ENCODE peak calls at places on chromosomes 2 and 18, in eight cellular contexts. Y is heart left ventricle; C is GM12878; L is tibial artery; Z is colonic mucosa; J is AG04450; H is CD8-positive, alpha-beta T cell; F is tibial nerve. R is an unnamed sample.

GRCh38 chr18:25164837-25165791 is 186.9 kb downstream of the ZNF521 start:
- DNase-seq in F (no peak), C (no peak), L (no peak), H (no peak), Z (no peak), J (peak; percentile 64), Y (peak; percentile 46), R (peak; percentile 6)

GRCh38 chr18:79405781-79406575 is 10.2 kb downstream of the NFATC1 start:
- DNase-seq in C (peak; percentile 45), J (no peak), L (peak; percentile 64), Z (peak; percentile 64), F (no peak), Y (peak; percentile 82), H (peak; percentile 87), R (peak; percentile 65)

GRCh38 chr18:25284861-25285574 is 66.9 kb downstream of the ZNF521 start:
- DNase-seq in Z (no peak), C (no peak), J (no peak), L (no peak), Y (no peak), H (no peak), F (no peak), R (no peak)

GRCh38 chr18:30160124-30160523 is 882.4 kb downstream of the DSC3 start:
- DNase-seq in L (no peak), J (no peak), H (no peak), F (no peak), C (no peak), Z (no peak), Y (no peak), R (no peak)

GRCh38 chr18:67926929-67927864 is 410.7 kb upstream of the DSEL start:
- DNase-seq in H (no peak), C (no peak), L (no peak), Z (no peak), F (no peak), J (no peak), Y (no peak), R (no peak)

GRCh38 chr2:69577467-69578200 is 65.9 kb downstream of the AAK1 start:
- DNase-seq in C (no peak), J (no peak), Z (no peak), Y (no peak), L (no peak), F (no peak), H (no peak), R (no peak)

GRCh38 chr2:181364492-181365175 is 92.6 kb upstream of the ITGA4 start:
- DNase-seq in F (no peak), C (no peak), J (no peak), H (no peak), Z (no peak), L (no peak), Y (no peak), R (no peak)

GRCh38 chr2:209864716-209865295 is 93.2 kb downstream of the UNC80 start:
- DNase-seq in Z (no peak), F (no peak), Y (no peak), J (no peak), C (no peak), H (no peak), L (no peak), R (no peak)

GRCh38 chr18:50045126-50045525 is 149.8 kb downstream of the MYO5B start:
- DNase-seq in Y (no peak), L (no peak), Z (no peak), F (no peak), H (no peak), J (no peak), C (no peak), R (no peak)

GRCh38 chr2:40512246-40512645 is 60.4 kb upstream of the SLC8A1 start:
- DNase-seq in F (no peak), Z (no peak), L (no peak), J (no peak), C (no peak), H (no peak), Y (peak; percentile 45), R (no peak)

GRCh38 chr2:44951714-44952113 is 10.2 kb downstream of the SIX3 start:
- DNase-seq in L (no peak), H (no peak), F (no peak), Z (no peak), Y (no peak), C (no peak), J (no peak), R (no peak)

GRCh38 chr2:157489981-157490380 is 46.1 kb upstream of the CYTIP start:
- DNase-seq in J (no peak), L (no peak), F (no peak), Z (peak; percentile 30), C (no peak), H (no peak), Y (no peak), R (no peak)

GRCh38 chr2:178193496-178193822 is 853 bp upstream of the OSBPL6 start:
- DNase-seq in F (no peak), Z (peak; percentile 57), Y (no peak), J (no peak), C (no peak), H (no peak), L (no peak), R (no peak)

GRCh38 chr2:178194600-178195389 is 483 bp downstream of the OSBPL6 start:
- DNase-seq in C (no peak), J (no peak), Z (peak; percentile 34), L (peak; percentile 33), H (no peak), Y (peak; percentile 67), F (peak; percentile 15), R (peak; percentile 26)

GRCh38 chr2:178190938-178191910 is 3.1 kb upstream of the OSBPL6 start:
- DNase-seq in C (no peak), L (no peak), Z (no peak), J (no peak), Y (no peak), F (no peak), H (no peak), R (no peak)

GRCh38 chr2:178195390-178196166 is 1.3 kb downstream of the OSBPL6 start:
- DNase-seq in L (no peak), J (no peak), H (no peak), C (no peak), Y (no peak), Z (no peak), F (no peak), R (no peak)

GRCh38 chr2:178193823-178194599 is at the start of gene OSBPL6:
- DNase-seq in L (peak; percentile 78), F (peak; percentile 40), C (no peak), J (no peak), Z (peak; percentile 73), H (peak; percentile 30), Y (peak; percentile 89), R (peak; percentile 82)
- TF ChIP-seq CTCF in L (peak; percentile 42), F (peak; percentile 73), C (no peak), J (no peak), Z (no peak), H (no peak), Y (peak; percentile 32), R (no peak)

DNA sequence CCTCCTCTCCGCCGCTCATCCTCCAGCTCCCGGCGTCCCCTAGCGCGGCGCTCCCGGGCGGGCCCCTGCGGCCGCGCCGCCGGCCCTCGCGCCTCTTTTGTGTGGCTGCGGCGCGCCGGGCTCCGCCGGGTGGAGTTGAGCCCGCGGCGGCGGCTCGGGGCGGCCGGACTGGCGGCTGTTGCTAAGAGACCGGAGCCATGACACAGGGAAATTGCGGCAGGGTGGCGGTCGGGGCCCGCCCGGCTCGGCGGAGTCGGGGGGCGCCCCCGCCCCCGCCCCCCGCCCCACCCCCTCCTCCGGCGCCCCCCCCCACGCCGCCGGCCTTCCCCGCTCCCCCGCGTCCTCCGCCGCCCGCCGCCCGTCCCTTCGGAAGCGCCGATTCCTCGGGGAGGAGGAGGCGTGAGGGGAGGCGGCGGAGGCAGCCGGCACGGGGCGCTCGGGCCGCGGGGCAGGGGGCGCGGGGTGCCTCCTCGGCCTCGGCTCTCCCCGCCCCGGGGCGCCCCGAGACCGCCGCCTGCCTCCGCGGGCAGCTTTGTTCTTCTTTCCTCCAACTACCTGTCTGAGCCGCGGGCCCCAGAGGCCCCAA is at the start of gene TMEM200C:
- DNase-seq in Z (no peak), F (no peak), H (no peak), J (no peak), L (no peak), C (no peak), Y (peak; percentile 59), R (no peak)
- H3K4me3 ChIP-seq in Z (peak within 1 kb of the TSS; percentile 30), F (peak within 1 kb of the TSS; percentile 53), H (no peak within 1 kb of the TSS), J (peak within 1 kb of the TSS; percentile 74), L (peak within 1 kb of the TSS; percentile 50), C (no peak within 1 kb of the TSS), Y (peak within 1 kb of the TSS; percentile 57), R (peak within 1 kb of the TSS; percentile 46)

GRCh38 chr2:46482490-46482889 is 3.1 kb downstream of the TMEM247 start:
- DNase-seq in Y (no peak), C (no peak), H (no peak), Z (no peak), F (no peak), L (no peak), J (no peak), R (no peak)
- H3K27me3 ChIP-seq in Y (no peaks in the 10 kb centered on the region), C (no peaks in the 10 kb centered on the region), H (no peaks in the 10 kb centered on the region), Z (no peaks in the 10 kb centered on the region), F (no peaks in the 10 kb centered on the region), L (peaks cover 5% of the 10 kb centered on the region), J (no peaks in the 10 kb centered on the region), R (no peaks in the 10 kb centered on the region)

GRCh38 chr2:96914332-96914731 is 44.5 kb upstream of the SEMA4C start:
- DNase-seq in L (peak; percentile 48), F (no peak), Z (no peak), C (no peak), H (no peak), Y (no peak), J (no peak), R (no peak)

GRCh38 chr2:96918754-96919550 is 49.1 kb upstream of the SEMA4C start:
- DNase-seq in J (no peak), H (no peak), Z (no peak), C (no peak), Y (peak; percentile 25), L (no peak), F (no peak), R (no peak)

GRCh38 chr2:96918092-96918753 is 48.3 kb upstream of the SEMA4C start:
- DNase-seq in Z (no peak), F (no peak), J (no peak), Y (no peak), L (no peak), H (no peak), C (no peak), R (no peak)

GRCh38 chr2:96917008-96917575 is 47.2 kb upstream of the SEMA4C start:
- DNase-seq in Z (peak; percentile 53), F (no peak), H (no peak), J (no peak), C (no peak), Y (no peak), L (no peak), R (no peak)

DNA sequence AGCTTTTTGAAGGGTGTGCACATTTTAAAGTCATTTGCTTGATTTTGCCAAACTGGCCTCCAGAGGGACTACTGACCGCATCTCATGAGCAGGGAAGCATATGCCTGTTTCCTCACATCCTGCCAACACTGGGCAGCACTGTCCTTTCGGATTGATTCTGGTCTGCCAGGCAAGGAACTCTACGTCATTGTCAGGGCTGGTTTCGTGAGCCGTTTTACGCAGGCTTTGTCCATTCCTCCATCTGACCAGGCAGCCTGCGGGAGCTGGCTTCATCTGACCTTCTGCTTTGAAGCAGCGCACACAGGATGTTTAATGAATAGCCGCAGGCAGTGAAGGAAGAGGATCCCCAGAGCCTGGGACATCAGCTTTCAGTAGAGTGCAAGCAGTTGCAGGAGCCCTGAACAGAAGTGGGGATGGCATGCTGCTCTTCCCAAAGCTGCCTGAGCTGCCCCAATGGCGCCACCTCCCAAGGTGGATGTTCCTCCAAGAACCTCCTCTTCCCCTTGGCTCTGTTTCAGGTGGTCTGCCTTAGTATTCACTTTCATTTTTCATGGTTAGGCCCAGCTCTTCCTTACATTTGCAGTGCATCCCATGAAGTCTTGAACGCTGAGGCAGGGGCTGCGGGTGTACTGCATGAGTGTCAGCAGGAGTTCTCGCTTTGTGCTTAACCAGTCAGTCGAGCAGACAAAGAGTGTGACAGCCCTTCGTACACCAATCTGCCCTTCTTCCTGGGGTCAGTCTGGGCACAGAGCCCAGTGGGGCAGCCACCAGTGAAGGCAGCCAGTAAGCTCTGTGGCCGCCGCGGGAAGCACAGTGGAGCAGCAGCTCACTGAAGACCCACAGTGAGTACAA is 46.5 kb upstream of the SEMA4C start:
- DNase-seq in F (no peak), L (no peak), Z (no peak), C (no peak), Y (no peak), H (no peak), J (no peak), R (no peak)
- TF ChIP-seq CTCF in F (no peak), L (peak; percentile 25), Z (no peak), C (no peak), Y (no peak), H (no peak), J (no peak), R (no peak)

R was measured in GM06990.